ENCODE peak calls at places on chromosome 20, in eight cellular contexts. One of them, this sample, is unnamed.

GRCh38 chr20:49892260-49893216 is 22.8 kb downstream of the SPATA2 start:
- DNase-seq in dorsolateral prefrontal cortex: no peak
- DNase-seq in endodermal cell: no peak
- DNase-seq in pancreas: no peak
- DNase-seq in psoas muscle: no peak
- DNase-seq in AG04450: no peak
- DNase-seq in A549: no peak
- DNase-seq in lower lobe of right lung: peak
- DNase-seq in this sample: no peak

GRCh38 chr20:47055699-47056369 is 161.2 kb downstream of the EYA2 start:
- DNase-seq in pancreas: no peak
- DNase-seq in psoas muscle: no peak
- DNase-seq in A549: no peak
- DNase-seq in lower lobe of right lung: no peak
- DNase-seq in dorsolateral prefrontal cortex: no peak
- DNase-seq in endodermal cell: no peak
- DNase-seq in AG04450: peak
- DNase-seq in this sample: peak

GRCh38 chr20:57425150-57426013 is 34.2 kb downstream of the RBM38 start:
- DNase-seq in pancreas: no peak
- DNase-seq in endodermal cell: peak
- DNase-seq in lower lobe of right lung: peak
- DNase-seq in dorsolateral prefrontal cortex: no peak
- DNase-seq in A549: no peak
- DNase-seq in AG04450: no peak
- DNase-seq in psoas muscle: no peak
- DNase-seq in this sample: no peak

GRCh38 chr20:3115190-3116107 is 30.9 kb upstream of the AVP start:
- DNase-seq in AG04450: peak
- DNase-seq in pancreas: no peak
- DNase-seq in A549: peak
- DNase-seq in psoas muscle: no peak
- DNase-seq in lower lobe of right lung: no peak
- DNase-seq in dorsolateral prefrontal cortex: no peak
- DNase-seq in endodermal cell: peak
- DNase-seq in this sample: no peak

GRCh38 chr20:48791666-48792071 is 36.1 kb downstream of the PREX1 start:
- DNase-seq in A549: no peak
- DNase-seq in AG04450: no peak
- DNase-seq in endodermal cell: no peak
- DNase-seq in psoas muscle: no peak
- DNase-seq in pancreas: peak
- DNase-seq in dorsolateral prefrontal cortex: no peak
- DNase-seq in lower lobe of right lung: no peak
- DNase-seq in this sample: no peak

GRCh38 chr20:33859157-33859695 is 48.1 kb downstream of the CHMP4B start:
- DNase-seq in dorsolateral prefrontal cortex: no peak
- DNase-seq in lower lobe of right lung: peak
- DNase-seq in pancreas: no peak
- DNase-seq in A549: no peak
- DNase-seq in AG04450: no peak
- DNase-seq in endodermal cell: no peak
- DNase-seq in psoas muscle: no peak
- DNase-seq in this sample: no peak

GRCh38 chr20:31515775-31516107 is 1.5 kb downstream of the HM13 start:
- DNase-seq in endodermal cell: no peak
- DNase-seq in pancreas: no peak
- DNase-seq in lower lobe of right lung: no peak
- DNase-seq in A549: no peak
- DNase-seq in dorsolateral prefrontal cortex: no peak
- DNase-seq in psoas muscle: no peak
- DNase-seq in AG04450: no peak
- DNase-seq in this sample: no peak

GRCh38 chr20:25532015-25532751 is 53.1 kb downstream of the NINL start:
- DNase-seq in lower lobe of right lung: no peak
- DNase-seq in AG04450: no peak
- DNase-seq in pancreas: no peak
- DNase-seq in dorsolateral prefrontal cortex: peak
- DNase-seq in endodermal cell: peak
- DNase-seq in psoas muscle: no peak
- DNase-seq in A549: no peak
- DNase-seq in this sample: no peak

GRCh38 chr20:49507741-49508434 is 25.4 kb upstream of the KCNB1 start:
- DNase-seq in lower lobe of right lung: no peak
- DNase-seq in endodermal cell: no peak
- DNase-seq in pancreas: no peak
- DNase-seq in psoas muscle: no peak
- DNase-seq in AG04450: no peak
- DNase-seq in A549: no peak
- DNase-seq in dorsolateral prefrontal cortex: no peak
- DNase-seq in this sample: no peak

GRCh38 chr20:35395728-35396127 is 16.0 kb downstream of the UQCC1 start:
- DNase-seq in psoas muscle: no peak
- DNase-seq in lower lobe of right lung: no peak
- DNase-seq in AG04450: no peak
- DNase-seq in A549: no peak
- DNase-seq in dorsolateral prefrontal cortex: no peak
- DNase-seq in endodermal cell: no peak
- DNase-seq in pancreas: peak
- DNase-seq in this sample: no peak

GRCh38 chr20:7411075-7411474 is 529.2 kb downstream of the HAO1 start:
- DNase-seq in pancreas: no peak
- DNase-seq in endodermal cell: no peak
- DNase-seq in A549: no peak
- DNase-seq in psoas muscle: no peak
- DNase-seq in dorsolateral prefrontal cortex: no peak
- DNase-seq in lower lobe of right lung: no peak
- DNase-seq in AG04450: no peak
- DNase-seq in this sample: no peak

GRCh38 chr20:61459705-61460104 is 207.6 kb downstream of the CDH4 start:
- DNase-seq in AG04450: no peak
- DNase-seq in dorsolateral prefrontal cortex: no peak
- DNase-seq in endodermal cell: no peak
- DNase-seq in pancreas: no peak
- DNase-seq in lower lobe of right lung: no peak
- DNase-seq in A549: no peak
- DNase-seq in psoas muscle: no peak
- DNase-seq in this sample: no peak

GRCh38 chr20:58605292-58606065 is 45.6 kb upstream of the STX16 start:
- DNase-seq in AG04450: no peak
- DNase-seq in dorsolateral prefrontal cortex: no peak
- DNase-seq in endodermal cell: no peak
- DNase-seq in A549: no peak
- DNase-seq in lower lobe of right lung: no peak
- DNase-seq in psoas muscle: no peak
- DNase-seq in pancreas: no peak
- DNase-seq in this sample: no peak

GRCh38 chr20:25018841-25019240 is 26.3 kb upstream of the APMAP start:
- DNase-seq in dorsolateral prefrontal cortex: peak
- DNase-seq in endodermal cell: peak
- DNase-seq in A549: no peak
- DNase-seq in psoas muscle: no peak
- DNase-seq in lower lobe of right lung: no peak
- DNase-seq in AG04450: no peak
- DNase-seq in pancreas: peak
- DNase-seq in this sample: no peak

DNA sequence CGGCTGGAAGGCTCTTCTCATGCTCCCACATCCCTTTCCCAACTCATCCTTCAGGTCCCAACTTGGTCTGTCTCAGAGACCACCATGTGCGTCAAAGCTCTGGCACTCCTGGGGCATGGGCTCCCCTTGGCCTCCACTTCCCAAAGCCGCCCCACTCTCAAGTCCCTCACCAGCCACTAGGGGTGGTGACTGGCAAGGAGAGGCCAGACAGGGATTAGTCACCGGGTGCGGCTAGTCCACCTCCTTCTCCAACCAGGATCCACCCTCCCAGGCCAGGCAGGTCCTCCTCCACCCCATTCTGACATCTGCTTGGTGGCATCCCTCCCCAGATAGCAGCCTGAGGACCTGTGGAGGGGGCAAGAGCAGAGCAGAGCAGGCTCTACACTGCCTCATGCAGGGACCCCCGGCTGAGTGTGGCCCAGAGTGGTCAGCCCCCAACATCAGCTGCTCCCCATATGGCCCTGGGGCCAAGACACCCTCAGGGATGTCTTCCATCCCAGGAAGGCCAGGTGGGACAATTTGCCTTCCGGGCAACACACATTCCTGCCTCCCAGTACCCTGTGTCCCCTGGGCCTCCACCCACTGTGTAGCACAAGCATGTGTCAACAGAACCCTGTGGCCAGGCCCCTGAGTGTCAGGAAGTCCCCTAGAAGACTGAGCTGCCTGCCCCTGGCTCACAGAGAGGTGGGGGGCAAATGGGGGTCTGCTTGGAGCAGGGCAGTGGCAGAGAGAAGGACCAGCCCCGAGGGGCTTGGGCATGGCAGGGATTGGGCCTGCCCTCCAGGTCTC is 29.2 kb downstream of the YTHDF1 start:
- DNase-seq in pancreas: no peak
- DNase-seq in endodermal cell: no peak
- DNase-seq in A549: no peak
- DNase-seq in AG04450: no peak
- DNase-seq in lower lobe of right lung: no peak
- DNase-seq in psoas muscle: no peak
- DNase-seq in dorsolateral prefrontal cortex: no peak
- DNase-seq in this sample: no peak
- TF ChIP-seq CTCF in pancreas: no peak
- TF ChIP-seq CTCF in endodermal cell: peak
- TF ChIP-seq CTCF in A549: no peak
- TF ChIP-seq CTCF in AG04450: no peak
- TF ChIP-seq CTCF in lower lobe of right lung: no peak
- TF ChIP-seq CTCF in psoas muscle: no peak
- TF ChIP-seq CTCF in dorsolateral prefrontal cortex: no peak
- TF ChIP-seq CTCF in this sample: no peak

DNA sequence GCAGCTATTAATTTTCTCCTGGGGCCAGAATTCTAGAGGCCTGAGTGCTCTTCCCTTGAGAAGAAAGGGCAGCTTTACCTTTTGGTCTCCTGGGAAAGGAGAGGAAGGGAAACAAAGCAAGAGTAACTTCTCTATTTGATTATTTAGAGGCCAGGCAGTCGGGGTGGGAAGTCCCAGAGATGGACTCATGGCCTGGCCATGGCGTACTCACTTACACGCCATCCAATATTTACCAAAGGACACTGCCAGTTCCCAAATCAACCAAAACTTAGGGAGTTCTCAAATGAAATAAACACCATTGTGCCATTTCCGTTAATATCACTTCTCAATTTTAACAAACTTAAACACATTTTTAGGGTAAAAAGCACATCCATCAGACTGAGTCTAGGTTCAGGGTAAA is 76.6 kb downstream of the CDS2 start:
- DNase-seq in psoas muscle: no peak
- DNase-seq in pancreas: no peak
- DNase-seq in AG04450: no peak
- DNase-seq in endodermal cell: no peak
- DNase-seq in dorsolateral prefrontal cortex: no peak
- DNase-seq in A549: no peak
- DNase-seq in lower lobe of right lung: no peak
- DNase-seq in this sample: no peak
- H3K27ac ChIP-seq in psoas muscle: no peak
- H3K27ac ChIP-seq in pancreas: no peak
- H3K27ac ChIP-seq in AG04450: no peak
- H3K27ac ChIP-seq in endodermal cell: no peak
- H3K27ac ChIP-seq in dorsolateral prefrontal cortex: no peak
- H3K27ac ChIP-seq in A549: no peak
- H3K27ac ChIP-seq in lower lobe of right lung: no peak
- H3K27ac ChIP-seq in this sample: no peak

GRCh38 chr20:44649976-44650375 is 1.5 kb downstream of the ADA start:
- DNase-seq in A549: no peak
- DNase-seq in lower lobe of right lung: no peak
- DNase-seq in endodermal cell: peak
- DNase-seq in pancreas: no peak
- DNase-seq in dorsolateral prefrontal cortex: no peak
- DNase-seq in psoas muscle: no peak
- DNase-seq in AG04450: no peak
- DNase-seq in this sample: no peak

GRCh38 chr20:44648579-44648978 is 2.9 kb downstream of the ADA start:
- DNase-seq in AG04450: no peak
- DNase-seq in lower lobe of right lung: no peak
- DNase-seq in psoas muscle: no peak
- DNase-seq in pancreas: no peak
- DNase-seq in endodermal cell: peak
- DNase-seq in A549: no peak
- DNase-seq in dorsolateral prefrontal cortex: no peak
- DNase-seq in this sample: no peak

GRCh38 chr20:44646641-44647274 is 4.7 kb downstream of the ADA start:
- DNase-seq in AG04450: no peak
- DNase-seq in endodermal cell: no peak
- DNase-seq in A549: no peak
- DNase-seq in dorsolateral prefrontal cortex: no peak
- DNase-seq in pancreas: no peak
- DNase-seq in psoas muscle: no peak
- DNase-seq in lower lobe of right lung: no peak
- DNase-seq in this sample: no peak

GRCh38 chr20:44646023-44646640 is 5.4 kb downstream of the ADA start:
- DNase-seq in lower lobe of right lung: no peak
- DNase-seq in dorsolateral prefrontal cortex: no peak
- DNase-seq in psoas muscle: no peak
- DNase-seq in endodermal cell: peak
- DNase-seq in pancreas: no peak
- DNase-seq in A549: no peak
- DNase-seq in AG04450: peak
- DNase-seq in this sample: no peak

DNA sequence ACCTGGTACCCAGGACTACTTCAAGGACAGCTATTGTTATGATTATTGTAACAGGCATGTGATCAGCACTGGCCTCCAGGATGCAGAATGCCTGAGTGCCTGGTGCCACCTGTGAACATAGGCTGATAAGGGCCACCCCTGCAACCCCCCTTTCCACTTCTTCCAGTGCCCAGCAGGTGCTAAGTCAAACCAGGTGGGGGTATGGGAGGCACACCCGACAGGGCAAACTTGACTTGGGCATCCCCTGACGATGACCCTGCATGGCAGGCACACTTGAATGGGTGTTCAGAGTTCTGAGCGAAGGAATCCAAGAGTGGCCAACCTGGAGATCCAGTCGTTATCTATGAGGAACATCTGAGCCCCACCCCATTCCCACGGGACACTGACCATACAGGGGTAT is 3.4 kb downstream of the ADA start:
- DNase-seq in A549: no peak
- DNase-seq in psoas muscle: no peak
- DNase-seq in lower lobe of right lung: no peak
- DNase-seq in pancreas: no peak
- DNase-seq in dorsolateral prefrontal cortex: no peak
- DNase-seq in AG04450: no peak
- DNase-seq in endodermal cell: no peak
- DNase-seq in this sample: no peak
- H3K4me3 ChIP-seq in A549: no peak
- H3K4me3 ChIP-seq in psoas muscle: no peak
- H3K4me3 ChIP-seq in lower lobe of right lung: no peak
- H3K4me3 ChIP-seq in pancreas: no peak
- H3K4me3 ChIP-seq in dorsolateral prefrontal cortex: no peak
- H3K4me3 ChIP-seq in AG04450: no peak
- H3K4me3 ChIP-seq in endodermal cell: no peak
- H3K4me3 ChIP-seq in this sample: no peak

DNA sequence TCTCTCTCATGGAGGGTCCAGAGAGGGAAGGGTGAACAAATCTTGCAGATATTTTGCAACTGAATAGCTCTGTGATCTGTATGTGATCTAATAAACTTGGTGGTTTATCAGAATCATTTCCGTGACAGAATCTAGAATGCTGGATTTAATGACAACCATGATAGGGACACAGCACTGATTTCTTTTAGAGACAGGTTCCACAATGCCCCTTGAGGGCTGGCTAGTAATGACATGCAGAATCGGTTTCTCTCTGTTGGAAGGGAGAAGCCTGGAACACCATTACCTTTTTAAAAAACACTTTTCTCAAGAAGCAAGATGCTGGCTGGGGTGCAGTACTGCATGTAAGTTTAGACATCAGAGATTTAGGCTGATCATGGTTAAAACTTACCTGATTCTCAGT is 313.4 kb downstream of the CDH26 start:
- DNase-seq in dorsolateral prefrontal cortex: no peak
- DNase-seq in AG04450: no peak
- DNase-seq in lower lobe of right lung: no peak
- DNase-seq in psoas muscle: no peak
- DNase-seq in A549: peak
- DNase-seq in endodermal cell: peak
- DNase-seq in pancreas: no peak
- DNase-seq in this sample: no peak
- TF ChIP-seq CTCF in dorsolateral prefrontal cortex: peak
- TF ChIP-seq CTCF in AG04450: peak
- TF ChIP-seq CTCF in lower lobe of right lung: no peak
- TF ChIP-seq CTCF in psoas muscle: peak
- TF ChIP-seq CTCF in A549: no peak
- TF ChIP-seq CTCF in endodermal cell: peak
- TF ChIP-seq CTCF in pancreas: no peak
- TF ChIP-seq CTCF in this sample: no peak

This sample was measured in coronary artery.